ENCODE peak calls at places on chromosome 9, in seven cellular contexts. G is left ventricle myocardium inferior, M is tibial artery, B is omental fat pad, A is epithelial cell of esophagus, E is A549, O is AG09319. S is an unnamed sample.

GRCh38 chr9:20478780-20479179 is 143.5 kb downstream of the MLLT3 start:
- DNase-seq in G (no peak), M (no peak), B (no peak), A (peak), E (no peak), O (no peak), S (no peak)

GRCh38 chr9:10806873-10807272 is 194.1 kb upstream of the PTPRD start:
- DNase-seq in G (no peak), M (no peak), B (no peak), A (no peak), E (no peak), O (no peak), S (no peak)

GRCh38 chr9:93223241-93224180 is 39.6 kb downstream of the WNK2 start:
- DNase-seq in G (no peak), M (no peak), B (no peak), A (peak), E (peak), O (peak), S (no peak)

GRCh38 chr9:127809562-127810377 is 7.1 kb downstream of the FPGS start:
- DNase-seq in G (no peak), M (no peak), B (no peak), A (peak), E (peak), O (no peak), S (no peak)

GRCh38 chr9:127057970-127058644 is 64.3 kb downstream of the ANGPTL2 start:
- DNase-seq in G (peak), M (no peak), B (no peak), A (no peak), E (no peak), O (no peak), S (no peak)

GRCh38 chr9:137348781-137349470 is 46.9 kb upstream of the NRARP start:
- DNase-seq in G (no peak), M (no peak), B (no peak), A (no peak), E (no peak), O (no peak), S (no peak)

GRCh38 chr9:127142931-127143464 is 20.6 kb upstream of the ANGPTL2 start:
- DNase-seq in G (no peak), M (no peak), B (no peak), A (no peak), E (no peak), O (no peak), S (no peak)

GRCh38 chr9:18208166-18209059 is 265.5 kb upstream of the ADAMTSL1 start:
- DNase-seq in G (no peak), M (no peak), B (no peak), A (peak), E (peak), O (no peak), S (no peak)

GRCh38 chr9:112743216-112743835 is 7.2 kb upstream of the SNX30 start:
- DNase-seq in G (no peak), M (no peak), B (no peak), A (no peak), E (no peak), O (no peak), S (no peak)

GRCh38 chr9:5971740-5972139 is 43.7 kb downstream of the RANBP6 start:
- DNase-seq in G (no peak), M (no peak), B (no peak), A (peak), E (no peak), O (no peak), S (no peak)

GRCh38 chr9:81225586-81225985 is 463.8 kb downstream of the TLE1 start:
- DNase-seq in G (no peak), M (no peak), B (no peak), A (peak), E (no peak), O (no peak), S (no peak)

GRCh38 chr9:102106446-102106845 is 368.0 kb upstream of the GRIN3A start:
- DNase-seq in G (no peak), M (no peak), B (no peak), A (no peak), E (no peak), O (no peak), S (no peak)

GRCh38 chr9:109278848-109279247 is 42.0 kb downstream of the EPB41L4B start:
- DNase-seq in G (no peak), M (no peak), B (no peak), A (no peak), E (no peak), O (no peak), S (no peak)

GRCh38 chr9:36135791-36136276 is 699 bp upstream of the GLIPR2 start:
- DNase-seq in G (no peak), M (no peak), B (no peak), A (peak), E (no peak), O (no peak), S (no peak)

GRCh38 chr9:72753261-72753893 is 199.5 kb downstream of the ALDH1A1 start:
- DNase-seq in G (no peak), M (no peak), B (no peak), A (peak), E (peak), O (no peak), S (no peak)

GRCh38 chr9:13728121-13728520 is 448.6 kb upstream of the MPDZ start:
- DNase-seq in G (no peak), M (no peak), B (no peak), A (no peak), E (no peak), O (no peak), S (no peak)

GRCh38 chr9:121463026-121463827 is 36.4 kb downstream of the GGTA1 start:
- DNase-seq in G (peak), M (peak), B (no peak), A (peak), E (peak), O (no peak), S (no peak)

GRCh38 chr9:14346826-14347407 is 33.0 kb upstream of the NFIB start:
- DNase-seq in G (peak), M (peak), B (no peak), A (no peak), E (no peak), O (no peak), S (no peak)

GRCh38 chr9:2267171-2267740 is 252.1 kb downstream of the SMARCA2 start:
- DNase-seq in G (peak), M (no peak), B (no peak), A (no peak), E (no peak), O (no peak), S (no peak)

GRCh38 chr9:76818271-76818670 is 54.0 kb downstream of the PCA3 start:
- DNase-seq in G (peak), M (peak), B (peak), A (peak), E (peak), O (peak), S (no peak)

GRCh38 chr9:91786132-91786896 is 163.7 kb downstream of the ROR2 start:
- DNase-seq in G (no peak), M (no peak), B (peak), A (no peak), E (no peak), O (no peak), S (no peak)

GRCh38 chr9:82168585-82168984 is 180.0 kb downstream of the SPATA31D1 start:
- DNase-seq in G (no peak), M (no peak), B (no peak), A (peak), E (no peak), O (no peak), S (no peak)

GRCh38 chr9:68974431-68974830 is 39.5 kb downstream of the PRKACG start:
- DNase-seq in G (no peak), M (no peak), B (no peak), A (peak), E (no peak), O (no peak), S (no peak)

GRCh38 chr9:124660341-124660801 is 110.7 kb downstream of the NR6A1 start:
- DNase-seq in G (no peak), M (no peak), B (no peak), A (peak), E (peak), O (no peak), S (no peak)

GRCh38 chr9:137168907-137169763 is 716 bp downstream of the LRRC26 start:
- DNase-seq in G (no peak), M (no peak), B (no peak), A (peak), E (peak), O (no peak), S (peak)

GRCh38 chr9:70835323-70835722 is 286.1 kb downstream of the TRPM3 start:
- DNase-seq in G (no peak), M (no peak), B (no peak), A (peak), E (no peak), O (no peak), S (no peak)

GRCh38 chr9:137449931-137450537 is 8.9 kb upstream of the ENTPD8 start:
- DNase-seq in G (no peak), M (no peak), B (no peak), A (no peak), E (no peak), O (no peak), S (no peak)

GRCh38 chr9:128159073-128159783 is 837 bp upstream of the BBLN start:
- DNase-seq in G (no peak), M (no peak), B (no peak), A (no peak), E (no peak), O (no peak), S (no peak)

GRCh38 chr9:38370231-38370630 is 22.3 kb upstream of the ALDH1B1 start:
- DNase-seq in G (no peak), M (no peak), B (no peak), A (no peak), E (no peak), O (no peak), S (no peak)

GRCh38 chr9:127904888-127905728 is 5.7 kb upstream of the ST6GALNAC6 start:
- DNase-seq in G (no peak), M (no peak), B (no peak), A (no peak), E (no peak), O (no peak), S (no peak)

GRCh38 chr9:21890696-21891095 is 88.3 kb downstream of the MTAP start:
- DNase-seq in G (no peak), M (no peak), B (no peak), A (no peak), E (no peak), O (no peak), S (no peak)

GRCh38 chr9:36134761-36135505 is 1.6 kb upstream of the GLIPR2 start:
- DNase-seq in G (no peak), M (no peak), B (no peak), A (no peak), E (no peak), O (no peak), S (no peak)

GRCh38 chr9:119365291-119366027 is 3.8 kb downstream of the BRINP1 start:
- DNase-seq in G (no peak), M (no peak), B (no peak), A (peak), E (peak), O (no peak), S (no peak)
- TF ChIP-seq CTCF in G (peak), M (peak), B (no peak), A (peak), E (peak), O (peak), S (peak)

DNA sequence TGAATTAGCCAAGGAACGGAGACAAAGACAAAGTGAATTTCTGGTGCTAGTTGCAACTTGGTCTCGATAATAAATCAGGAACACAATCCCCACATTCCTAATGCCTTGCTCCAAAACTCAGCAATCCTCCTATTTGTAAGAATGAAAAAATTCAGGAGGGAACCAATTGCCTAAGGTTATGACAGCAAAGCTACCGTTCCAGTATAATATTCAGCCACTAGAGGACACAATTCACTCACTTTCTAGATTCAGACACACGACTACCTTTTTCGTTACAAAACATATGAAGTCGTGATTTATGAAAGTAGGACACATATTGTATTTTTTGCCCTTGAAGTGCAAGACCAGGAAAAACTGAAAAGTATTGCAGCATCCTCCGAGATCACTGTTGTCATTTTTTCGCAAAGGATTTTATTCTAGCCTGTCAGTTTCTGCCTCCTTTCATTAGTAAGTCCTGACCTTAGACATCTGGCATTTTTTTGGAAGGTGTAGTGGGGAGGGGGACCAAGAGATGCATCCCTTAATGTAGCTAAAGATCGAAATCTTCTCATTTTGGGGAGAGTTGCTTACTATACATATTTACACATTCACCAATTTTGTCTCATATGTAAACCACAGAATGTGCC is 133.1 kb downstream of the DOCK8 start:
- DNase-seq in G (no peak), M (no peak), B (no peak), A (peak), E (peak), O (no peak), S (no peak)
- TF ChIP-seq CTCF in G (peak), M (peak), B (no peak), A (peak), E (peak), O (peak), S (peak)

DNA sequence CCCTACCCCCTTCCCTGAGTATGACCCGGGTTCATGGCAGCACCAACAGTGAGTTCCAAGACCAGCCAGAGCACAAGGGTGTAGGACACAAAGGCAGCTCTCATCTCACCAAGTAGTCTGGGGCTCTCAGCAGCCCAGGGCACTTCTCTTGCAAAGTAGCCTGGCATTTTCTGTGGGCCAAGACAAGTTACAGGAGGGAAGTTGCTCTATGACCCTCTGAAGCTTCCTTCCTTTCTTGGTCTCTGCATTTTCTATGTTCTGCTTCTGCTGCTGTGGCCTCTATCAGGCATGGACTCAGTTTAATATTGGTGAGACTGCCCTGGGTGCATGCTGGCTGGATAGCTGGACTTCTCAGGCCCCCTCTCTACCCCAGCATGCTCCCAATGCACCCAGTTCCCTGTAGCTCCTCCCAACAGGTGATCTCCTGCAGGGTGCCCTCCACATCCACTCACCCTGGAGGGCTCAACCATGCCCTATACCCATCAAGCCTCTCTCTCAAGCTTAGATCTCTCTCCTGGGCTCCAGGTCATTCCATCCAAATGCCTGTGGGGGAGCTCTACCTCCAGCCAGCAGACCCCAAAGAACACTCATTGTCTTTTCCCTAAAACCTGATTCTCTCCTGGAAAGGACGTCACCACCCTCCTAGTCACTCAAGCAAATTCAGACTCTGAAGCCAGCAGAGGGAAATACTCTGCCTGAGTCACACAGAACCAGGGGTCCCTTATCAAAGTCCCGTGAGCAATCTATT is 13.9 kb downstream of the TBC1D2 start:
- DNase-seq in G (no peak), M (no peak), B (no peak), A (no peak), E (no peak), O (no peak), S (no peak)
- TF ChIP-seq CTCF in G (no peak), M (no peak), B (no peak), A (no peak), E (no peak), O (no peak), S (no peak)

GRCh38 chr9:95890594-95890993 is 15.1 kb downstream of the ERCC6L2 start:
- DNase-seq in G (no peak), M (no peak), B (no peak), A (no peak), E (no peak), O (no peak), S (no peak)
- TF ChIP-seq CTCF in G (no peak), M (no peak), B (no peak), A (no peak), E (no peak), O (no peak), S (no peak)

DNA sequence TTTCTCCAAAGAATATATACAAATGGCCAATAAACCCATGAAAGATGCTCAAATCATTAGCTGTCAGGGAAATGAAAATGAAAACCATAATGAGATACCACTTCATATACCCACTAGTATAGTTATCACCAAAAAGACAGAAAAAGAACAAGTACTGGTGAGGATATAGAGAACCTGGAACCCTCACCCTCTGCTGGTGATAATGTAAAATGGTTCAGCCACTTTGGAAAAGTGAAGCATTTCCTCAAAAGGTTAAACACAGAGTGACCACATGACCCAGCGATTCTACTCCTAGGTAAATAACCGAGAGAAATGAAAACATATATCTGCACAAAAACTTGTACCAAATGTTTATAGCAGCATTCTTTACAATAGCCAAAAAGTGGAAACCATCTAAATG is 72.0 kb downstream of the HSD17B3 start:
- DNase-seq in G (no peak), M (no peak), B (no peak), A (no peak), E (no peak), O (no peak), S (no peak)
- TF ChIP-seq CTCF in G (no peak), M (no peak), B (no peak), A (no peak), E (no peak), O (no peak), S (no peak)

GRCh38 chr9:113822315-113822714 is 53.8 kb upstream of the ZNF618 start:
- DNase-seq in G (no peak), M (no peak), B (no peak), A (no peak), E (no peak), O (no peak), S (no peak)

GRCh38 chr9:113823421-113823820 is 52.7 kb upstream of the ZNF618 start:
- DNase-seq in G (no peak), M (no peak), B (no peak), A (no peak), E (no peak), O (no peak), S (no peak)

GRCh38 chr9:113828211-113828610 is 47.9 kb upstream of the ZNF618 start:
- DNase-seq in G (no peak), M (no peak), B (no peak), A (no peak), E (no peak), O (no peak), S (no peak)
- TF ChIP-seq CTCF in G (no peak), M (no peak), B (no peak), A (no peak), E (no peak), O (no peak), S (no peak)

S was measured in D721Med.